ENCODE peak calls at places on chromosomes 1 and 21, in six cellular contexts. X is LHCN-M2; A is stimulated activated CD4-positive, alpha-beta T cell treated with anti-CD3 and anti-CD28 coated beads, Interleukin-15, amount 100 ng/mL, for 24 hours; O is HT1080; E is NCI-H1105 treated with DMSO at 0.1 percent for 48 hours; Q is activated CD4-positive, alpha-beta T cell treated with anti-CD3 and anti-CD28 coated beads, Interleukin-2, amount 10 ng/mL, durations not matched to agents 7 days and 5 days. H is an unnamed sample.

GRCh38 chr1:1175221-1176062 is 1.8 kb downstream of the TTLL10 start:
- DNase-seq in X (no peak), A (no peak), O (no peak), E (peak), Q (no peak), H (no peak)

GRCh38 chr1:162144853-162145252 is 75.4 kb downstream of the NOS1AP start:
- DNase-seq in X (no peak), A (no peak), O (no peak), E (no peak), Q (no peak), H (no peak)

GRCh38 chr1:68188060-68188538 is 44.2 kb downstream of the WLS start:
- DNase-seq in X (no peak), A (no peak), O (no peak), E (no peak), Q (no peak), H (no peak)

GRCh38 chr1:150152182-150152536 is 2.4 kb downstream of the PLEKHO1 start:
- DNase-seq in X (peak), A (no peak), O (peak), E (no peak), Q (no peak), H (no peak)

GRCh38 chr1:182676321-182676720 is 8.1 kb downstream of the RGS8 start:
- DNase-seq in X (peak), A (no peak), O (no peak), E (no peak), Q (no peak), H (no peak)

GRCh38 chr1:65163193-65163805 is 15.3 kb downstream of the AK4 start:
- DNase-seq in X (no peak), A (no peak), O (no peak), E (no peak), Q (no peak), H (no peak)

GRCh38 chr21:27206368-27206982 is 239.6 kb upstream of the ADAMTS5 start:
- DNase-seq in X (peak), A (no peak), O (peak), E (no peak), Q (no peak), H (no peak)

GRCh38 chr1:29736582-29737188 is 500.4 kb downstream of the PTPRU start:
- DNase-seq in X (peak), A (peak), O (no peak), E (no peak), Q (peak), H (no peak)

GRCh38 chr1:90402893-90403849 is 313.9 kb downstream of the BARHL2 start:
- DNase-seq in X (peak), A (no peak), O (peak), E (peak), Q (no peak), H (peak)

GRCh38 chr1:165960136-165960535 is 132.7 kb downstream of the UCK2 start:
- DNase-seq in X (peak), A (no peak), O (no peak), E (no peak), Q (no peak), H (no peak)

GRCh38 chr1:41015894-41016470 is 5.5 kb downstream of the SLFNL1 start:
- DNase-seq in X (no peak), A (no peak), O (no peak), E (no peak), Q (no peak), H (no peak)

GRCh38 chr1:64711266-64711665 is 33.6 kb upstream of the RAVER2 start:
- DNase-seq in X (no peak), A (no peak), O (no peak), E (no peak), Q (no peak), H (no peak)